ENCODE peak calls at places on chromosomes 7 and 10, in six cellular contexts. J is NCI-H345; B is putamen; Y is activated naive CD4-positive, alpha-beta T cell treated with anti-CD3 and anti-CD28 coated beads, Interleukin-2, amount 10 ng/mL, durations not matched to agents 7 days and 5 days; P is Calu3; W is Kasumi-1. X is an unnamed sample.

GRCh38 chr7:140375808-140376730 is 22.3 kb downstream of the SLC37A3 start:
- DNase-seq in Y (peak; percentile 38), P (no peak), J (no peak), B (no peak), W (no peak), X (no peak)

GRCh38 chr10:62652114-62652513 is 152.4 kb upstream of the ADO start:
- DNase-seq in B (no peak), W (no peak), J (no peak), Y (no peak), P (no peak), X (no peak)

GRCh38 chr10:108582888-108583287 is 1340.4 kb downstream of the XPNPEP1 start:
- DNase-seq in B (no peak), W (no peak), Y (no peak), J (no peak), P (no peak), X (no peak)

GRCh38 chr7:149826344-149827088 is 11.7 kb upstream of the ZNF862 start:
- DNase-seq in Y (no peak), P (no peak), W (no peak), B (no peak), J (no peak), X (no peak)

GRCh38 chr10:7170626-7171322 is 240.1 kb downstream of the SFMBT2 start:
- DNase-seq in B (no peak), W (no peak), J (no peak), Y (no peak), P (no peak), X (no peak)

GRCh38 chr10:102744374-102745051 is 765 bp downstream of the WBP1L start:
- DNase-seq in Y (peak; percentile 42), J (no peak), W (no peak), B (peak; percentile 31), P (no peak), X (peak; percentile 49)

GRCh38 chr7:7157177-7157886 is 25.0 kb upstream of the C1GALT1 start:
- DNase-seq in Y (peak; percentile 84), P (peak; percentile 15), B (no peak), J (no peak), W (peak; percentile 22), X (peak; percentile 93)

GRCh38 chr7:27312820-27313219 is 70.2 kb downstream of the EVX1 start:
- DNase-seq in W (no peak), J (no peak), Y (no peak), B (no peak), P (no peak), X (no peak)

GRCh38 chr10:114504769-114505579 is 100.7 kb upstream of the AFAP1L2 start:
- DNase-seq in B (no peak), W (no peak), P (no peak), Y (no peak), J (no peak), X (no peak)

GRCh38 chr7:909358-910329 is 33.3 kb downstream of the GET4 start:
- DNase-seq in Y (peak; percentile 35), P (no peak), B (no peak), W (peak; percentile 34), J (no peak), X (peak; percentile 80)

GRCh38 chr10:6130851-6131470 is 42.1 kb downstream of the RBM17 start:
- DNase-seq in P (no peak), J (no peak), W (no peak), B (no peak), Y (no peak), X (no peak)

GRCh38 chr10:122258136-122259074 is 12.7 kb upstream of the BTBD16 start:
- DNase-seq in B (no peak), W (no peak), Y (no peak), P (no peak), J (no peak), X (no peak)

GRCh38 chr10:129956902-129957673 is 7.0 kb downstream of the EBF3 start:
- DNase-seq in P (no peak), J (peak; percentile 14), B (no peak), Y (no peak), W (no peak), X (no peak)

GRCh38 chr7:152866125-152866524 is 106.6 kb downstream of the ACTR3B start:
- DNase-seq in P (no peak), B (no peak), Y (no peak), J (no peak), W (no peak), X (no peak)

GRCh38 chr7:159137906-159138305 is 6.8 kb downstream of the VIPR2 start:
- DNase-seq in W (no peak), J (no peak), Y (no peak), B (no peak), P (no peak), X (no peak)

GRCh38 chr10:9957352-9957751 is 1060.3 kb upstream of the CELF2 start:
- DNase-seq in W (no peak), P (no peak), J (no peak), Y (no peak), B (no peak), X (no peak)

GRCh38 chr7:157885140-157885539 is 548.3 kb downstream of the DNAJB6 start:
- DNase-seq in Y (no peak), W (no peak), P (no peak), J (no peak), B (no peak), X (no peak)

GRCh38 chr7:28956608-28957063 is 1.5 kb downstream of the TRIL start:
- DNase-seq in B (no peak), P (peak; percentile 91), Y (no peak), J (peak; percentile 40), W (no peak), X (no peak)

GRCh38 chr10:19702215-19702614 is 114.0 kb upstream of the PLXDC2 start:
- DNase-seq in B (no peak), J (no peak), W (no peak), P (no peak), Y (no peak), X (no peak)

GRCh38 chr7:74525881-74526280 is 72.2 kb downstream of the GTF2IRD1 start:
- DNase-seq in J (peak; percentile 90), W (no peak), B (no peak), P (no peak), Y (no peak), X (no peak)

GRCh38 chr7:75694636-75695035 is 44.1 kb downstream of the HIP1 start:
- DNase-seq in P (no peak), W (no peak), J (no peak), B (no peak), Y (no peak), X (no peak)

GRCh38 chr10:17201165-17202013 is at the start of gene TRDMT1:
- DNase-seq in J (peak; percentile 9), Y (peak; percentile 84), P (peak; percentile 85), W (peak; percentile 87), B (peak; percentile 86), X (peak; percentile 91)

GRCh38 chr10:69232252-69232651 is 12.1 kb downstream of the HKDC1 start:
- DNase-seq in P (peak; percentile 45), J (no peak), W (no peak), B (no peak), Y (no peak), X (no peak)

GRCh38 chr7:953547-954327 is 743 bp downstream of the ADAP1 start:
- DNase-seq in W (no peak), J (no peak), Y (peak; percentile 47), P (peak; percentile 83), B (peak; percentile 82), X (peak; percentile 47)

GRCh38 chr10:326894-327635 is 191.8 kb downstream of the ZMYND11 start:
- DNase-seq in P (no peak), B (no peak), Y (no peak), W (no peak), J (no peak), X (no peak)

GRCh38 chr10:47288916-47289495 is 11.0 kb upstream of the GDF10 start:
- DNase-seq in Y (no peak), W (no peak), P (no peak), B (no peak), J (no peak), X (no peak)

GRCh38 chr7:75596727-75597614 is 104.9 kb downstream of the SPDYE5 start:
- DNase-seq in P (peak; percentile 1), J (no peak), Y (no peak), W (no peak), B (no peak), X (no peak)

GRCh38 chr7:150941983-150942590 is 36.0 kb downstream of the KCNH2 start:
- DNase-seq in J (peak; percentile 41), B (no peak), Y (peak; percentile 81), W (peak; percentile 53), P (peak; percentile 23), X (peak; percentile 58)

GRCh38 chr7:82805527-82805960 is 357.1 kb downstream of the PCLO start:
- DNase-seq in Y (no peak), W (peak; percentile 49), B (peak; percentile 17), J (no peak), P (peak; percentile 6), X (no peak)

GRCh38 chr7:148738737-148739535 is 40.2 kb downstream of the CUL1 start:
- DNase-seq in W (no peak), P (no peak), Y (no peak), B (no peak), J (no peak), X (no peak)

GRCh38 chr7:156124356-156124755 is 312.1 kb upstream of the SHH start:
- DNase-seq in W (no peak), Y (no peak), B (no peak), P (no peak), J (no peak), X (no peak)

GRCh38 chr10:56370217-56371113 is 9.4 kb upstream of the ZWINT start:
- DNase-seq in Y (no peak), P (no peak), W (peak; percentile 62), B (no peak), J (no peak), X (peak; percentile 59)

X was measured in KBM-7.